ENCODE peak calls at places on chromosome 9, in nine cellular contexts. Y, T, C, U, N, M, O, R and Z are unnamed samples. For H3K9me3, the result is how much of the 10 kb centered on the place peaks cover.

GRCh38 chr9:76650692-76651091 is 113.5 kb upstream of the PCA3 start:
- DNase-seq in Y (no peak), T (no peak), C (no peak), U (peak), N (no peak), M (no peak), O (no peak), R (no peak), Z (no peak)

GRCh38 chr9:114385412-114386181 is 2.2 kb downstream of the AKNA start:
- DNase-seq in Y (peak), T (no peak), C (peak), U (no peak), N (peak), M (peak), O (peak), R (peak), Z (peak)

GRCh38 chr9:14692536-14692917 is 705 bp downstream of the ZDHHC21 start:
- DNase-seq in Y (no peak), T (no peak), C (no peak), U (no peak), N (no peak), M (no peak), O (peak), R (no peak), Z (no peak)

GRCh38 chr9:104905153-104905901 is 22.6 kb downstream of the ABCA1 start:
- DNase-seq in Y (no peak), T (no peak), C (no peak), U (peak), N (no peak), M (no peak), O (no peak), R (no peak), Z (no peak)

GRCh38 chr9:116813029-116813295 is 125.9 kb downstream of the TRIM32 start:
- DNase-seq in Y (no peak), T (no peak), C (no peak), U (no peak), N (no peak), M (no peak), O (no peak), R (no peak), Z (no peak)

GRCh38 chr9:16516887-16517286 is 353.6 kb downstream of the BNC2 start:
- DNase-seq in Y (no peak), T (no peak), C (no peak), U (no peak), N (no peak), M (no peak), O (no peak), R (peak), Z (no peak)

GRCh38 chr9:114287763-114288232 is 35.1 kb upstream of the ORM1 start:
- DNase-seq in Y (peak), T (peak), C (no peak), U (no peak), N (no peak), M (no peak), O (no peak), R (no peak), Z (no peak)

GRCh38 chr9:108125541-108125940 is 636.0 kb upstream of the KLF4 start:
- DNase-seq in Y (no peak), T (no peak), C (no peak), U (peak), N (no peak), M (no peak), O (no peak), R (no peak), Z (no peak)

GRCh38 chr9:76290555-76290954 is 103.7 kb downstream of the RFK start:
- DNase-seq in Y (no peak), T (no peak), C (no peak), U (no peak), N (no peak), M (no peak), O (no peak), R (no peak), Z (no peak)

GRCh38 chr9:87793292-87793691 is 67.4 kb downstream of the CTSL start:
- DNase-seq in Y (peak), T (no peak), C (no peak), U (no peak), N (no peak), M (no peak), O (peak), R (peak), Z (no peak)

GRCh38 chr9:70466976-70467551 is 52.6 kb upstream of the KLF9 start:
- DNase-seq in Y (peak), T (no peak), C (no peak), U (no peak), N (no peak), M (no peak), O (no peak), R (peak), Z (no peak)

GRCh38 chr9:71819115-71819739 is 50.9 kb upstream of the CEMIP2 start:
- DNase-seq in Y (no peak), T (no peak), C (peak), U (peak), N (no peak), M (peak), O (peak), R (peak), Z (peak)

GRCh38 chr9:28999057-28999456 is 1425.8 kb upstream of the C9orf72 start:
- DNase-seq in Y (no peak), T (no peak), C (no peak), U (no peak), N (no peak), M (no peak), O (peak), R (no peak), Z (no peak)

GRCh38 chr9:98605116-98605515 is 103.6 kb downstream of the GABBR2 start:
- DNase-seq in Y (no peak), T (no peak), C (no peak), U (no peak), N (no peak), M (no peak), O (no peak), R (no peak), Z (no peak)

GRCh38 chr9:126989847-126990821 is 75.6 kb downstream of the RALGPS1 start:
- DNase-seq in Y (peak), T (no peak), C (no peak), U (peak), N (peak), M (no peak), O (no peak), R (no peak), Z (no peak)

GRCh38 chr9:26746357-26747072 is 146.1 kb downstream of the CAAP1 start:
- DNase-seq in Y (no peak), T (no peak), C (peak), U (peak), N (no peak), M (no peak), O (no peak), R (peak), Z (no peak)

GRCh38 chr9:122261469-122261881 is 3.2 kb downstream of the RBM18 start:
- DNase-seq in Y (peak), T (peak), C (no peak), U (no peak), N (peak), M (no peak), O (peak), R (peak), Z (no peak)

GRCh38 chr9:71607571-71607970 is 160.7 kb downstream of the CEMIP2 start:
- DNase-seq in Y (peak), T (no peak), C (no peak), U (no peak), N (no peak), M (no peak), O (no peak), R (no peak), Z (no peak)

GRCh38 chr9:34252670-34253459 is 74.0 kb downstream of the UBAP1 start:
- DNase-seq in Y (peak), T (no peak), C (peak), U (peak), N (peak), M (peak), O (peak), R (peak), Z (peak)

GRCh38 chr9:15268317-15268716 is 38.7 kb downstream of the TTC39B start:
- DNase-seq in Y (no peak), T (no peak), C (no peak), U (no peak), N (no peak), M (no peak), O (no peak), R (peak), Z (no peak)

DNA sequence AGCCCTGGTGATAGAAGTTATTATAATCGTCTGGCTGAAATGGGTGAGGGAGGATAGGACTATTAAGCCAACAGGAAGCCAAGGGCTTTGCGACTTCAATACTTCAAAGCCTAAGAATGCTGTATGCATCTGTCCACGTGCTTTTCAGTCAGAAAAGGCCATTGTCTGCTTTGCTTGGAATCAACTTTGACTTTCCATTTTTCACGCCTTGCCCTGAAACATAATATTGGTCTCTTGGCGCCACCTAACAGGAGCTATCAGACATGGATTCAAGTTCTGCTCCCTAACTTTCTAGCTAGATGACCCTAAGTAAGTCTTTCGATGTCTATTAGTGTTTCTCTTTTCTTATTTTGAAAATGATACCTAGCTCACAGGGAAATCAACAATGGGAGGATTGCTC is 572.6 kb downstream of the TLR4 start:
- DNase-seq in Y (no peak), T (no peak), C (no peak), U (no peak), N (no peak), M (no peak), O (no peak), R (no peak), Z (no peak)
- TF ChIP-seq CTCF in Y (no peak), T (no peak), C (no peak), U (no peak), N (no peak), M (no peak), O (no peak), R (no peak), Z (no peak)

GRCh38 chr9:133389562-133389961 is 13.4 kb downstream of the STKLD1 start:
- DNase-seq in Y (no peak), T (no peak), C (no peak), U (no peak), N (no peak), M (no peak), O (no peak), R (no peak), Z (no peak)

GRCh38 chr9:133389025-133389557 is 12.9 kb downstream of the STKLD1 start:
- DNase-seq in Y (no peak), T (no peak), C (no peak), U (no peak), N (no peak), M (no peak), O (no peak), R (no peak), Z (no peak)

GRCh38 chr9:133386338-133386737 is 10.2 kb downstream of the STKLD1 start:
- DNase-seq in Y (no peak), T (peak), C (no peak), U (no peak), N (no peak), M (no peak), O (no peak), R (no peak), Z (no peak)

GRCh38 chr9:133385452-133385851 is 9.3 kb downstream of the STKLD1 start:
- DNase-seq in Y (no peak), T (no peak), C (no peak), U (no peak), N (no peak), M (no peak), O (no peak), R (no peak), Z (no peak)

DNA sequence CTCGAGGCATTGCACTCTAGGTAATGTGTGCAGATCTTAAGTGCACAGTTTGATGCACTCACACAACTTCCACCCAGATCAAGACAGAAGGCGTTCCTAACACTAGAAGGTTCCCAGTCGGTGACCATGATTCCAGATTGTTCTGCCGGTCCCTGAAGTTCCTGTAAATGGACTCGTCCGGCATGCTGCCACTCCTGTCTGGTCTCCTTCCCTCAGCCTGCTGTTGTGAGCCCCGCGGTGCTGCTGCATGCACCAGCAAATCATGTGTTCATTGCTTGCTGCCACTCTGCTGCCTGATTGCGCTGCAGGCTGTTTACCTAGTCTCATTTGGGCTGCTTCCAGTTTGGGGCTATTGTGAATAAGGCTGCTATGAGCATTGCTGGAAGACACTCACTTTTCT is 11.5 kb downstream of the STKLD1 start:
- DNase-seq in Y (no peak), T (no peak), C (no peak), U (no peak), N (no peak), M (no peak), O (no peak), R (no peak), Z (no peak)
- H3K27ac ChIP-seq in Y (no peak), T (no peak), C (no peak), U (no peak), N (no peak), M (no peak), O (no peak), R (no peak), Z (no peak)

GRCh38 chr9:79829566-79830347 is 258.0 kb downstream of the TLE4 start:
- DNase-seq in Y (no peak), T (no peak), C (no peak), U (no peak), N (no peak), M (no peak), O (no peak), R (no peak), Z (no peak)
- H3K9me3 ChIP-seq in Y (under half), T (under half), C (under half), U (under half), N (under half), M (under half), O (under half), R (under half), Z (under half)

GRCh38 chr9:4228606-4229005 is 71.3 kb downstream of the GLIS3 start:
- DNase-seq in Y (no peak), T (no peak), C (no peak), U (no peak), N (no peak), M (no peak), O (peak), R (peak), Z (no peak)
- TF ChIP-seq CTCF in Y (no peak), T (no peak), C (peak), U (peak), N (no peak), M (no peak), O (peak), R (peak), Z (no peak)

DNA sequence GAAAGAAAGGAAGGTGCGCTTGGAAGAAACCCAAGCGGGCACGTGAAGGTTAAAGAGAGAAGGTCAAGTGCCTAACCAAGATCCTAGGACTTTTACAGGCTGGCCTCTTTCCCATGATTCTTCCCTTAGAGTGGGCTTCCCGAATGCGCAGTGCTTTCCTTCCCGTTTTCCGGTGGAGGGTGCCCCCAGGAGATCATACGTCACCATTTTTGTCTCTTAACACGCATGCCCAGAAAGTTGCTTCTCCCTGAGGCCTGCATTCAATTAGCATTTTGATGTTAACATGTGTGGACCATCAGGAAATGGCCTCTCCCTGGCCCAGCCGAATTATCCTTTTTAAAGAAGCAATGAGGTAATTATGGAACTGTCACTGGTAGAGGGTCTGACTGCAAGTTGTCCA is 1.9 kb upstream of the RUSC2 start:
- DNase-seq in Y (no peak), T (no peak), C (no peak), U (no peak), N (no peak), M (no peak), O (no peak), R (no peak), Z (no peak)
- H3K27ac ChIP-seq in Y (peak), T (peak), C (no peak), U (no peak), N (no peak), M (no peak), O (no peak), R (no peak), Z (no peak)

DNA sequence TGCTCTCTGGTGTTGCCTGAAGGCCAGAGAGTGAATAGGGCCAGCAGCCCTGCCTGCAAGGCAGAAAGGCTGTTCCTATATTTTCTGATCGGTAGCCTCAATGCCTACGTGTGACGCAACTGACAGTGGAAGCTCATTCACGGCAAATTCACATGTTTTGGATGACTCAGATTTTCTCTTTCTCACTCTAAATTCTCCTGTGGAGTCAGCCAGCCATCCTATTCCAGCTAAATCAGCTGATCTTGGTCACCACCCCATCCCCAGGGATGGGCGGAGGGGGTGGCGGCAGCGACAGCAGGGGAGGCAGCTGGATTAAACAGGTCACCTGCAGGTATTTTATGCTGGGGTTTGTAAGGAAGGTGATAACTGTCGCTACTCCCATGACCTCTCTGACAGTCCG is 52.3 kb downstream of the ZNF510 start:
- DNase-seq in Y (no peak), T (no peak), C (no peak), U (peak), N (no peak), M (no peak), O (no peak), R (no peak), Z (no peak)
- H3K9me3 ChIP-seq in Y (under half), T (under half), C (under half), U (under half), N (under half), M (under half), O (under half), R (under half), Z (under half)

GRCh38 chr9:78439866-78440830 is 143.2 kb downstream of the PSAT1 start:
- DNase-seq in Y (no peak), T (no peak), C (no peak), U (no peak), N (no peak), M (no peak), O (no peak), R (no peak), Z (no peak)
- TF ChIP-seq CTCF in Y (no peak), T (no peak), C (no peak), U (peak), N (no peak), M (no peak), O (no peak), R (no peak), Z (no peak)

DNA sequence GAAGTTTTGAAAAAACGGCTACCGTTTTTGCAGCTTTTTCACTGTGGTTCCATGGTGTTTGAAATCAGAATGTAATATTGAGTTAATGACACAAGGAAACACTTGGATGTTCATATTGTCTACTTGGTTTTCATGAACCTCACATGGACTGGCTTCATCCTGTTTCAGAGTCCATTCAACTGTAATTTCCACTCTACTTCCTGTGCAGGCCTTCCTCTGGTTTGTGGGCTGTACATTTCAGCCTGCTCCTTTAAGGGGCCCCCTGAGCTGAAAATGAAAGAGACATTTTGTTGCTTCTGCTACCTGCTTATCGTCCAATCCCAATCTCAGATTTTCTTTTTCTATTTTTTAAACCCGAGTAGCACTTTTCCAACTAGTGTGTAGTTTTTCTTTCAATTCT is 41.8 kb upstream of the CDKN2B start:
- DNase-seq in Y (no peak), T (no peak), C (no peak), U (no peak), N (no peak), M (peak), O (no peak), R (no peak), Z (no peak)
- H3K27ac ChIP-seq in Y (no peak), T (no peak), C (no peak), U (no peak), N (no peak), M (no peak), O (no peak), R (no peak), Z (no peak)

GRCh38 chr9:135136481-135136880 is 49.0 kb downstream of the OLFM1 start:
- DNase-seq in Y (no peak), T (no peak), C (no peak), U (no peak), N (no peak), M (no peak), O (no peak), R (no peak), Z (no peak)
- H3K9me3 ChIP-seq in Y (under half), T (under half), C (under half), U (under half), N (under half), M (under half), O (under half), R (half or more), Z (under half)